ENCODE peak calls at places on chromosomes 3 and 15, in five cellular contexts. One of them, this sample, is unnamed.

GRCh38 chr3:45915518-45916231 is 27.6 kb upstream of the CXCR6 start:
- DNase-seq in fibroblast of mammary gland: peak
- DNase-seq in mucosa of descending colon: peak
- DNase-seq in BJ: peak
- DNase-seq in foreskin fibroblast: peak
- DNase-seq in this sample: no peak

GRCh38 chr3:178067721-178068120 is 468.5 kb upstream of the KCNMB2 start:
- DNase-seq in fibroblast of mammary gland: no peak
- DNase-seq in mucosa of descending colon: no peak
- DNase-seq in BJ: no peak
- DNase-seq in foreskin fibroblast: no peak
- DNase-seq in this sample: no peak

GRCh38 chr3:125683067-125683844 is 88.0 kb upstream of the OSBPL11 start:
- DNase-seq in fibroblast of mammary gland: no peak
- DNase-seq in mucosa of descending colon: no peak
- DNase-seq in BJ: no peak
- DNase-seq in foreskin fibroblast: no peak
- DNase-seq in this sample: no peak

GRCh38 chr3:48552111-48552911 is 4.3 kb downstream of the PFKFB4 start:
- DNase-seq in fibroblast of mammary gland: no peak
- DNase-seq in mucosa of descending colon: peak
- DNase-seq in BJ: no peak
- DNase-seq in foreskin fibroblast: no peak
- DNase-seq in this sample: no peak

GRCh38 chr15:90097475-90097874 is 4.8 kb downstream of the IDH2 start:
- DNase-seq in fibroblast of mammary gland: no peak
- DNase-seq in mucosa of descending colon: peak
- DNase-seq in BJ: no peak
- DNase-seq in foreskin fibroblast: no peak
- DNase-seq in this sample: no peak

GRCh38 chr15:77863491-77864105 is 213.9 kb downstream of the TBC1D2B start:
- DNase-seq in fibroblast of mammary gland: no peak
- DNase-seq in mucosa of descending colon: peak
- DNase-seq in BJ: no peak
- DNase-seq in foreskin fibroblast: no peak
- DNase-seq in this sample: no peak

GRCh38 chr15:50135123-50135541 is 16.1 kb upstream of the ATP8B4 start:
- DNase-seq in fibroblast of mammary gland: peak
- DNase-seq in mucosa of descending colon: no peak
- DNase-seq in BJ: no peak
- DNase-seq in foreskin fibroblast: no peak
- DNase-seq in this sample: no peak

GRCh38 chr15:81297580-81298575 is 26.1 kb downstream of the STARD5 start:
- DNase-seq in fibroblast of mammary gland: no peak
- DNase-seq in mucosa of descending colon: no peak
- DNase-seq in BJ: no peak
- DNase-seq in foreskin fibroblast: no peak
- DNase-seq in this sample: no peak

GRCh38 chr3:14208977-14209394 is 30.4 kb downstream of the LSM3 start:
- DNase-seq in fibroblast of mammary gland: no peak
- DNase-seq in mucosa of descending colon: no peak
- DNase-seq in BJ: no peak
- DNase-seq in foreskin fibroblast: no peak
- DNase-seq in this sample: no peak

GRCh38 chr3:192892981-192893827 is 24.5 kb downstream of the MB21D2 start:
- DNase-seq in fibroblast of mammary gland: peak
- DNase-seq in mucosa of descending colon: no peak
- DNase-seq in BJ: no peak
- DNase-seq in foreskin fibroblast: peak
- DNase-seq in this sample: peak

GRCh38 chr3:19632099-19633074 is 301.6 kb downstream of the EFHB start:
- DNase-seq in fibroblast of mammary gland: no peak
- DNase-seq in mucosa of descending colon: no peak
- DNase-seq in BJ: no peak
- DNase-seq in foreskin fibroblast: no peak
- DNase-seq in this sample: no peak

GRCh38 chr3:123039178-123039577 is 11.6 kb upstream of the SEMA5B start:
- DNase-seq in fibroblast of mammary gland: no peak
- DNase-seq in mucosa of descending colon: no peak
- DNase-seq in BJ: no peak
- DNase-seq in foreskin fibroblast: no peak
- DNase-seq in this sample: no peak

GRCh38 chr3:162437480-162437879 is 940.9 kb downstream of the OTOL1 start:
- DNase-seq in fibroblast of mammary gland: peak
- DNase-seq in mucosa of descending colon: no peak
- DNase-seq in BJ: no peak
- DNase-seq in foreskin fibroblast: peak
- DNase-seq in this sample: no peak

GRCh38 chr15:33654859-33655258 is 313.4 kb upstream of the CHRM5 start:
- DNase-seq in fibroblast of mammary gland: peak
- DNase-seq in mucosa of descending colon: no peak
- DNase-seq in BJ: no peak
- DNase-seq in foreskin fibroblast: no peak
- DNase-seq in this sample: no peak

DNA sequence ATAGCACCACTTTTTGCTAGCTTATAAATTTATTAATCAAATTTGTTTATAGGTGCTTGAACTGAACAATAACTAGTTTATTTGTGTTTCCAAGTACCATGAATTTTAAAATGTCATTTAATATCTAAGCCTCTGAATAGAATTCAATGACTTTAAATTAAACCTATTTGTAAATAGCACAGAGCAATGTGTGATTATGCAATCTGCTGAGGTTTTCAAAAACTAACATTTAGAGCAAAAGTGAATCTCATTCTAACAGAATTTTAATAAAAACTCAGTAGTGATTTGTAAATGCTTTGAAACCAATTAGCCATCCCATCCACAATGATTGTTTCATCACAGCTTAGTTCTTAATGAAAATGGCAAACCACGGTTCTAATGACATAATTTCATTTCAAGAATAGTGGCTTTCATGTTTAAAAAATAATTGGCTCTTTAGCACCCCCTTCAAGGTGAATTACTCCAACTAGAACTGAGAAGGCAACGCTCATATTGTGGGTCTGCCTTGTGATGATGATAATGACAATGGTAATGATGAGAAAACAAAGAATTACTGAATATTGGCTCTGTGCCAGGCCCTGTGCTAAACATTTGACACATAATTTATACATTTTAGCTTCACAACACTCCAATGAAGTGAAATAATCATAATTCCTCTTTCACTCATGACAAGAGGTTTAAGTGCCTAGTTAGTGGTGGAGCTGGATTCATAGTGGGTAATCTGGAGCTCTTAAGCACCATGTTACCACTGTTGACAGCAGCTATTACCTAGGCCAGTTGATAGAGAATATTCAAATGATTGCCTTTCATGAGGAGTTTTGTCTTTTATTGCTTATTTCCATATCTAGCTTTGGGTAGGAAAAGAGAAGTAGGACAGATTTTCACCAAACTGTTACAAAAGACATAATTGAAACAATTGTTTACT is 145.7 kb downstream of the RBMS3 start:
- DNase-seq in fibroblast of mammary gland: no peak
- DNase-seq in mucosa of descending colon: no peak
- DNase-seq in BJ: no peak
- DNase-seq in foreskin fibroblast: no peak
- DNase-seq in this sample: no peak
- TF ChIP-seq CTCF in fibroblast of mammary gland: no peak
- TF ChIP-seq CTCF in mucosa of descending colon: no peak
- TF ChIP-seq CTCF in BJ: no peak
- TF ChIP-seq CTCF in foreskin fibroblast: no peak
- TF ChIP-seq CTCF in this sample: no peak

GRCh38 chr3:129346690-129347440 is 68.2 kb downstream of the HMCES start:
- DNase-seq in fibroblast of mammary gland: no peak
- DNase-seq in mucosa of descending colon: no peak
- DNase-seq in BJ: no peak
- DNase-seq in foreskin fibroblast: no peak
- DNase-seq in this sample: no peak

GRCh38 chr3:129345281-129345680 is 66.6 kb downstream of the HMCES start:
- DNase-seq in fibroblast of mammary gland: no peak
- DNase-seq in mucosa of descending colon: peak
- DNase-seq in BJ: no peak
- DNase-seq in foreskin fibroblast: no peak
- DNase-seq in this sample: no peak

GRCh38 chr3:129345971-129346370 is 67.3 kb downstream of the HMCES start:
- DNase-seq in fibroblast of mammary gland: no peak
- DNase-seq in mucosa of descending colon: no peak
- DNase-seq in BJ: no peak
- DNase-seq in foreskin fibroblast: no peak
- DNase-seq in this sample: no peak

GRCh38 chr3:129343643-129344360 is 65.1 kb downstream of the HMCES start:
- DNase-seq in fibroblast of mammary gland: peak
- DNase-seq in mucosa of descending colon: peak
- DNase-seq in BJ: no peak
- DNase-seq in foreskin fibroblast: peak
- DNase-seq in this sample: no peak

DNA sequence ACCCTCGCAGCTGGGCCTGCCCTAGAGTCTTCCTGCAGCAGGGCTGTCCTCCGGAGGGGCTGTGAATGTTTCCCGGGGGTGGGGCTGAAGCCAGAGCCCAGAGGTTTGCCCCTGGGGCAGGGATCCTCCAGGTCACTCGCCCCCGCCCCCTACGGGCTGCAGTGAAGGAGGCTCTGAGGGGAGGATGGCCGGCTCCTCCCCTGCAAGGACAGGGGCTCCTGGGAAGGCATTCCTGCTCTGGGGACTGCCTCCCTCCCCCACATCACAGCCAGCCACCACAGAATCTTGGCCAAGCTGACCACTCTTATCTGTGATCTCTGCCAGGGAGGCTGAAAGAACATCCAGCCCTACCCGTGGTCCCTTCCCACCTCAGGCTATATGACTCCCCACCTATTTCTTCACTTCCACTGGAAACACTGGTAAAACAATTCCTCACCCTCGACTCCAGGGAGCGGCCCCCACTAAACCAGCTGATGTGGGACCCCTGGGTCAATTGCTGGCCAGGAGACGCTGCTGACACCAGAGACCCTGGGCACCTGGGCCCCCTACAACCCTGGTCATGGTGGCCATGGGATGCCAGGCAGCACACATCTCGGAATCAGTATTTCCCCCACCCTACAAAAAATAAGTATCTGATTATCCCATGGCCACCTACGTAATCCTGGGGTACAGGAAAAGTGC is 66.0 kb downstream of the HMCES start:
- DNase-seq in fibroblast of mammary gland: no peak
- DNase-seq in mucosa of descending colon: peak
- DNase-seq in BJ: no peak
- DNase-seq in foreskin fibroblast: no peak
- DNase-seq in this sample: no peak
- TF ChIP-seq CTCF in fibroblast of mammary gland: no peak
- TF ChIP-seq CTCF in mucosa of descending colon: no peak
- TF ChIP-seq CTCF in BJ: no peak
- TF ChIP-seq CTCF in foreskin fibroblast: no peak
- TF ChIP-seq CTCF in this sample: no peak

GRCh38 chr15:67641453-67641852 is 99.0 kb downstream of the MAP2K5 start:
- DNase-seq in fibroblast of mammary gland: no peak
- DNase-seq in mucosa of descending colon: no peak
- DNase-seq in BJ: no peak
- DNase-seq in foreskin fibroblast: no peak
- DNase-seq in this sample: no peak
- TF ChIP-seq CTCF in fibroblast of mammary gland: no peak
- TF ChIP-seq CTCF in mucosa of descending colon: no peak
- TF ChIP-seq CTCF in BJ: no peak
- TF ChIP-seq CTCF in foreskin fibroblast: no peak
- TF ChIP-seq CTCF in this sample: no peak

GRCh38 chr3:128489860-128490649 is 2.9 kb downstream of the GATA2 start:
- DNase-seq in fibroblast of mammary gland: no peak
- DNase-seq in mucosa of descending colon: no peak
- DNase-seq in BJ: no peak
- DNase-seq in foreskin fibroblast: no peak
- DNase-seq in this sample: no peak
- TF ChIP-seq CTCF in fibroblast of mammary gland: no peak
- TF ChIP-seq CTCF in mucosa of descending colon: no peak
- TF ChIP-seq CTCF in BJ: peak
- TF ChIP-seq CTCF in foreskin fibroblast: no peak
- TF ChIP-seq CTCF in this sample: peak

GRCh38 chr3:188280627-188281026 is 126.7 kb downstream of the LPP start:
- DNase-seq in fibroblast of mammary gland: no peak
- DNase-seq in mucosa of descending colon: no peak
- DNase-seq in BJ: no peak
- DNase-seq in foreskin fibroblast: no peak
- DNase-seq in this sample: no peak

GRCh38 chr3:188282871-188283270 is 128.9 kb downstream of the LPP start:
- DNase-seq in fibroblast of mammary gland: no peak
- DNase-seq in mucosa of descending colon: no peak
- DNase-seq in BJ: no peak
- DNase-seq in foreskin fibroblast: no peak
- DNase-seq in this sample: no peak

GRCh38 chr3:188276366-188276765 is 122.4 kb downstream of the LPP start:
- DNase-seq in fibroblast of mammary gland: no peak
- DNase-seq in mucosa of descending colon: no peak
- DNase-seq in BJ: no peak
- DNase-seq in foreskin fibroblast: no peak
- DNase-seq in this sample: no peak

GRCh38 chr3:188278717-188279324 is 124.9 kb downstream of the LPP start:
- DNase-seq in fibroblast of mammary gland: no peak
- DNase-seq in mucosa of descending colon: no peak
- DNase-seq in BJ: no peak
- DNase-seq in foreskin fibroblast: no peak
- DNase-seq in this sample: no peak

DNA sequence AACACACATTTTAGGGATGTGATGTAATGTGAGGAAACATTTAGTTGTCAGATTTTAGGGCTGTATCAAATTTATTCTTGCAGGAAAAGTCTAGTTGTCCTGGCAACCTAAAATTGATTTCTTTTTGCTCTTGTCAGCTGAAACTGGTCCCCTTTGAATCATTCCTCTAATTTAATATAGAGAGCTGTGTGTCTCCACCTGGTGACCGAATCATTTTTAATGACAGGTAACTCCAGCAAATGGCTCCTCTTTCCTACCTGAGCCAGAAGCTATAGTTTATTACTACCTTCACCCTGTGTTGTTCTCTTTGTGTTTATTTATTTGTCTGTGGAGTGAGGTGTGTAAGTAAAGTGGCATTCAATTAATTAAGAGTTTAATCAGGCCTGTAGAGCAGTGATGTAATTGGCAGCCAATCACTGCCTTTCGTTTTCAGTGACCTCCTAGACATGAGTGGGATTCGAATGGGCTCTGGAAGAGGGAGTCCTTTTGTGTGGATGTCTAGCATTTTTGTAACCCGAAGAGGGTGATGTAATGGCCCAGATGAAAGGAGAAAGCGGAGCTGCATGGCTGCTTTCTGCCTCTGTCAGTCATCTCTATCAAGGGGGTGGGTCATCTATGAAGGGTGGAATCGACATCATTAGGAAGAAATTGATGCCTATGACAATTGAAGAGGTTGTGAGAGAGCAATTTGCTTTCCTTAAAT is 125.9 kb downstream of the LPP start:
- DNase-seq in fibroblast of mammary gland: no peak
- DNase-seq in mucosa of descending colon: no peak
- DNase-seq in BJ: no peak
- DNase-seq in foreskin fibroblast: no peak
- DNase-seq in this sample: no peak
- TF ChIP-seq CTCF in fibroblast of mammary gland: no peak
- TF ChIP-seq CTCF in mucosa of descending colon: no peak
- TF ChIP-seq CTCF in BJ: no peak
- TF ChIP-seq CTCF in foreskin fibroblast: no peak
- TF ChIP-seq CTCF in this sample: no peak

DNA sequence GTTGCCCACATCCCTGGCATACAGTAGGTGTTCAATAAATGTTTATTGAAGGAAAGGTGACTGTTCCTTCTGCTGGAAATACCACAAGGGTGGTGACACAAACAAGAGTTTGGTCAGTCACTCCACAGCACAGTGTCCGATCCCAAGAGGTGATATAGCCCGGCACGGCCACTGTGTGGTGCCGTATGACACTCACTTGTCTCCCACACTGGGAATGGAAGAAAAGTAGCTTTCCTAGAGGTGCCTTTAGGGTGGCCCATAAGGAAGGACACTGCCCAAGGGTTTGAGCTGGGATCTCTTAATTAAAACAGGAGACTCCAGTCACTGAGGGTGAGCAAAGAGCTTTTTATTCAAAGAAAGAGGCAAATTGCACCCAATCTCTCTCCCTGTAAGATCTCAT is 40.5 kb downstream of the TGM4 start:
- DNase-seq in fibroblast of mammary gland: no peak
- DNase-seq in mucosa of descending colon: no peak
- DNase-seq in BJ: no peak
- DNase-seq in foreskin fibroblast: no peak
- DNase-seq in this sample: no peak
- TF ChIP-seq CTCF in fibroblast of mammary gland: peak
- TF ChIP-seq CTCF in mucosa of descending colon: no peak
- TF ChIP-seq CTCF in BJ: peak
- TF ChIP-seq CTCF in foreskin fibroblast: peak
- TF ChIP-seq CTCF in this sample: peak

This sample was measured in osteocyte.